ENCODE peak calls at places on chromosomes 4 and X, in seven cellular contexts. One of them, this sample, is unnamed.

GRCh38 chrX:29662759-29663503 is 552.4 kb upstream of the MAGEB2 start:
- DNase-seq in glutamatergic neuron: no peak
- DNase-seq in AG04450: peak
- DNase-seq in mucosa of descending colon: no peak
- DNase-seq in OCI-LY7: no peak
- DNase-seq in choroid plexus epithelial cell: peak
- DNase-seq in progenitor cell of endocrine pancreas: no peak
- DNase-seq in this sample: no peak

GRCh38 chr4:123984881-123985280 is 588.3 kb downstream of the SPRY1 start:
- DNase-seq in mucosa of descending colon: no peak
- DNase-seq in progenitor cell of endocrine pancreas: no peak
- DNase-seq in OCI-LY7: no peak
- DNase-seq in glutamatergic neuron: no peak
- DNase-seq in choroid plexus epithelial cell: no peak
- DNase-seq in AG04450: no peak
- DNase-seq in this sample: no peak

GRCh38 chrX:68146054-68146453 is 287.2 kb downstream of the OPHN1 start:
- DNase-seq in OCI-LY7: peak
- DNase-seq in progenitor cell of endocrine pancreas: no peak
- DNase-seq in AG04450: peak
- DNase-seq in mucosa of descending colon: no peak
- DNase-seq in glutamatergic neuron: no peak
- DNase-seq in choroid plexus epithelial cell: peak
- DNase-seq in this sample: no peak

GRCh38 chrX:51404445-51404844 is 71.8 kb downstream of the NUDT10 start:
- DNase-seq in mucosa of descending colon: no peak
- DNase-seq in AG04450: no peak
- DNase-seq in OCI-LY7: no peak
- DNase-seq in progenitor cell of endocrine pancreas: no peak
- DNase-seq in choroid plexus epithelial cell: no peak
- DNase-seq in glutamatergic neuron: no peak
- DNase-seq in this sample: no peak

GRCh38 chrX:107559506-107559905 is 68.8 kb upstream of the PRPS1 start:
- DNase-seq in mucosa of descending colon: no peak
- DNase-seq in OCI-LY7: no peak
- DNase-seq in choroid plexus epithelial cell: no peak
- DNase-seq in AG04450: no peak
- DNase-seq in glutamatergic neuron: no peak
- DNase-seq in progenitor cell of endocrine pancreas: no peak
- DNase-seq in this sample: no peak

GRCh38 chr4:40055379-40055872 is 1.2 kb upstream of the N4BP2 start:
- DNase-seq in OCI-LY7: no peak
- DNase-seq in AG04450: no peak
- DNase-seq in mucosa of descending colon: no peak
- DNase-seq in choroid plexus epithelial cell: peak
- DNase-seq in glutamatergic neuron: no peak
- DNase-seq in progenitor cell of endocrine pancreas: no peak
- DNase-seq in this sample: peak

GRCh38 chr4:78599931-78600375 is 48.4 kb downstream of the ANXA3 start:
- DNase-seq in progenitor cell of endocrine pancreas: no peak
- DNase-seq in AG04450: no peak
- DNase-seq in glutamatergic neuron: no peak
- DNase-seq in mucosa of descending colon: no peak
- DNase-seq in choroid plexus epithelial cell: no peak
- DNase-seq in OCI-LY7: no peak
- DNase-seq in this sample: no peak

GRCh38 chr4:8364141-8364540 is 76.4 kb downstream of the ACOX3 start:
- DNase-seq in choroid plexus epithelial cell: no peak
- DNase-seq in OCI-LY7: no peak
- DNase-seq in mucosa of descending colon: no peak
- DNase-seq in AG04450: no peak
- DNase-seq in glutamatergic neuron: no peak
- DNase-seq in progenitor cell of endocrine pancreas: no peak
- DNase-seq in this sample: no peak

GRCh38 chr4:153788419-153789276 is at the start of gene SFRP2:
- DNase-seq in mucosa of descending colon: no peak
- DNase-seq in glutamatergic neuron: peak
- DNase-seq in AG04450: no peak
- DNase-seq in OCI-LY7: no peak
- DNase-seq in choroid plexus epithelial cell: no peak
- DNase-seq in progenitor cell of endocrine pancreas: no peak
- DNase-seq in this sample: no peak

GRCh38 chr4:128579454-128579853 is 230.0 kb upstream of the JADE1 start:
- DNase-seq in AG04450: no peak
- DNase-seq in progenitor cell of endocrine pancreas: no peak
- DNase-seq in choroid plexus epithelial cell: no peak
- DNase-seq in glutamatergic neuron: no peak
- DNase-seq in OCI-LY7: no peak
- DNase-seq in mucosa of descending colon: no peak
- DNase-seq in this sample: no peak

GRCh38 chr4:76342191-76342590 is 35.7 kb downstream of the STBD1 start:
- DNase-seq in choroid plexus epithelial cell: no peak
- DNase-seq in AG04450: no peak
- DNase-seq in mucosa of descending colon: no peak
- DNase-seq in progenitor cell of endocrine pancreas: no peak
- DNase-seq in glutamatergic neuron: no peak
- DNase-seq in OCI-LY7: no peak
- DNase-seq in this sample: no peak

GRCh38 chr4:112766422-112766821 is 129.5 kb downstream of the LARP7 start:
- DNase-seq in mucosa of descending colon: no peak
- DNase-seq in AG04450: no peak
- DNase-seq in OCI-LY7: peak
- DNase-seq in choroid plexus epithelial cell: peak
- DNase-seq in progenitor cell of endocrine pancreas: no peak
- DNase-seq in glutamatergic neuron: peak
- DNase-seq in this sample: peak

GRCh38 chr4:139453041-139453370 is 915 bp upstream of the RAB33B start:
- DNase-seq in AG04450: no peak
- DNase-seq in OCI-LY7: peak
- DNase-seq in glutamatergic neuron: no peak
- DNase-seq in choroid plexus epithelial cell: peak
- DNase-seq in mucosa of descending colon: no peak
- DNase-seq in progenitor cell of endocrine pancreas: no peak
- DNase-seq in this sample: peak
- TF ChIP-seq CTCF in AG04450: peak
- TF ChIP-seq CTCF in OCI-LY7: peak
- TF ChIP-seq CTCF in glutamatergic neuron: peak
- TF ChIP-seq CTCF in choroid plexus epithelial cell: peak
- TF ChIP-seq CTCF in mucosa of descending colon: peak
- TF ChIP-seq CTCF in progenitor cell of endocrine pancreas: peak
- TF ChIP-seq CTCF in this sample: no peak

DNA sequence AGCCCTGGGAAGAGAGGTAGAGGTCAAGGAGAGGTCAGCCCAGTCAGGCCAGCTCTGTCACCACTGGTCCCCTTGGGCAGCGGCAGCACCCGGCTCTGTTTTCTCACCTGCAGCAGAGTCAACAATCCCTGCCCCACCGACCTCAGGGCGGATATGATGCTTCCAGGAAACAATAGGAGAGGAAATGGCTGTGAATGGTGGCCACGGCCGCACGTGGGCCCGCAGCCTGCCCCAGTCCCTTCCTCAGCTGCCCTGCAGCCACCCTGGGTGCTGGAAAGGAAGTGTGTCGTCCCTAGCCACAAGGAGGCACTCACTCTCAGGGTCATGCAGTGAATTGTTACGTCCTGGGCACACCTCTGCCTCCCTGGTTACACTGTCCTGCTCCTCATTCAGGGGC is 92.5 kb upstream of the ENPP6 start:
- DNase-seq in progenitor cell of endocrine pancreas: no peak
- DNase-seq in glutamatergic neuron: no peak
- DNase-seq in AG04450: no peak
- DNase-seq in OCI-LY7: peak
- DNase-seq in choroid plexus epithelial cell: no peak
- DNase-seq in mucosa of descending colon: peak
- DNase-seq in this sample: peak
- TF ChIP-seq CTCF in progenitor cell of endocrine pancreas: no peak
- TF ChIP-seq CTCF in glutamatergic neuron: no peak
- TF ChIP-seq CTCF in AG04450: no peak
- TF ChIP-seq CTCF in OCI-LY7: peak
- TF ChIP-seq CTCF in choroid plexus epithelial cell: peak
- TF ChIP-seq CTCF in mucosa of descending colon: no peak
- TF ChIP-seq CTCF in this sample: peak

GRCh38 chrX:81876437-81876836 is 674.5 kb downstream of the SH3BGRL start:
- DNase-seq in OCI-LY7: no peak
- DNase-seq in choroid plexus epithelial cell: no peak
- DNase-seq in progenitor cell of endocrine pancreas: no peak
- DNase-seq in glutamatergic neuron: no peak
- DNase-seq in mucosa of descending colon: no peak
- DNase-seq in AG04450: no peak
- DNase-seq in this sample: no peak

GRCh38 chrX:81868979-81869378 is 667.1 kb downstream of the SH3BGRL start:
- DNase-seq in progenitor cell of endocrine pancreas: no peak
- DNase-seq in glutamatergic neuron: no peak
- DNase-seq in choroid plexus epithelial cell: no peak
- DNase-seq in mucosa of descending colon: no peak
- DNase-seq in OCI-LY7: no peak
- DNase-seq in AG04450: no peak
- DNase-seq in this sample: no peak

GRCh38 chrX:81875800-81876199 is 673.9 kb downstream of the SH3BGRL start:
- DNase-seq in AG04450: no peak
- DNase-seq in mucosa of descending colon: no peak
- DNase-seq in OCI-LY7: no peak
- DNase-seq in glutamatergic neuron: no peak
- DNase-seq in choroid plexus epithelial cell: no peak
- DNase-seq in progenitor cell of endocrine pancreas: no peak
- DNase-seq in this sample: no peak

DNA sequence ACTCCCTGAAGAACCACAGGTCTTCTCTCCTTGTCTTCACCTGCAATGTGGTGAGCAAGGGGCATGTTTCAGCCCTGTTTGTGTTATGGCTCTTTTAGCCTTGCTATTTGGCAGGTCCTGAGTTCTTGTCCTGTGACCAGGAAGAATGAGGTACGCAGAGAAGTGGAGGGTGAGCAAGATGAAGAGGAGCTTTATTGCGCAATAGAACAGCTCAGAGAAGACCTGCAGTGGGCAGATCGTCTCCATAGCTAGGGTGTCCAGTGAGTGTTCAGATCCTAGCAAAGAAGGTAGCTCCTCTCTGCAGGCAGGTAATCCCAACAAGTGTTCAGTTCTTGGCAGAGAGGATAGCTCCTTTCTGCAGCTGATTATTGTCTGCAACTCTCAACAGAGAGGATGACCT is 672.9 kb downstream of the SH3BGRL start:
- DNase-seq in progenitor cell of endocrine pancreas: no peak
- DNase-seq in mucosa of descending colon: no peak
- DNase-seq in choroid plexus epithelial cell: no peak
- DNase-seq in OCI-LY7: no peak
- DNase-seq in glutamatergic neuron: no peak
- DNase-seq in AG04450: no peak
- DNase-seq in this sample: no peak
- TF ChIP-seq CTCF in progenitor cell of endocrine pancreas: no peak
- TF ChIP-seq CTCF in mucosa of descending colon: no peak
- TF ChIP-seq CTCF in choroid plexus epithelial cell: no peak
- TF ChIP-seq CTCF in OCI-LY7: no peak
- TF ChIP-seq CTCF in glutamatergic neuron: no peak
- TF ChIP-seq CTCF in AG04450: no peak
- TF ChIP-seq CTCF in this sample: no peak

DNA sequence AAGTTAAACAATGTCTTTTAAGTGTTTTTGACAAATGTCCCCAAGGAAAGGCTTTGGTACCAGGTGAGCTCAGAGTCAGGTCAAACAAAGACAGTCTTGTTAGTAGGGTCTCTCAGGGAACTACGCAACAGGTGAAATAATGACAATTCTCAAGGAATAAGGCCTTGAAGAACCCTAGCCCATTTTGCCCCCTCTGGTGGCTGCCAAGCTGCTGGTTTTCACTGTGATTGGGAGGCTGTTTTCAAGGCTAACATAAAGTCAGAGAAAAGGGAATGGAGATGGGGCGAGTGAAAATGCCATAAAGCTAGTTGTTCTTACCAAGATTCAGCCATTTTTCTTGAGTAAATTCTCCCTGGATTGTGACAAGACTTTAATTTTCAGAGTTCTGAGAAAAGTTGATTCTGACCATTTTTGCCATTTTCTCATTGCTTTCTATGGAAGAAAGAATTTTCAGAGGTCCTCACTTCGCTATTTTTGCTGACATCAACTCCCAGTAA is 58.7 kb downstream of the RWDD4 start:
- DNase-seq in OCI-LY7: peak
- DNase-seq in glutamatergic neuron: no peak
- DNase-seq in progenitor cell of endocrine pancreas: no peak
- DNase-seq in mucosa of descending colon: no peak
- DNase-seq in AG04450: no peak
- DNase-seq in choroid plexus epithelial cell: peak
- DNase-seq in this sample: no peak
- TF ChIP-seq CTCF in OCI-LY7: peak
- TF ChIP-seq CTCF in glutamatergic neuron: no peak
- TF ChIP-seq CTCF in progenitor cell of endocrine pancreas: peak
- TF ChIP-seq CTCF in mucosa of descending colon: no peak
- TF ChIP-seq CTCF in AG04450: peak
- TF ChIP-seq CTCF in choroid plexus epithelial cell: peak
- TF ChIP-seq CTCF in this sample: no peak

GRCh38 chr4:2755821-2756690 is at the start of gene TNIP2:
- DNase-seq in progenitor cell of endocrine pancreas: peak
- DNase-seq in OCI-LY7: peak
- DNase-seq in AG04450: peak
- DNase-seq in choroid plexus epithelial cell: peak
- DNase-seq in glutamatergic neuron: peak
- DNase-seq in mucosa of descending colon: peak
- DNase-seq in this sample: peak
- TF ChIP-seq CTCF in progenitor cell of endocrine pancreas: peak
- TF ChIP-seq CTCF in OCI-LY7: no peak
- TF ChIP-seq CTCF in AG04450: peak
- TF ChIP-seq CTCF in choroid plexus epithelial cell: no peak
- TF ChIP-seq CTCF in glutamatergic neuron: no peak
- TF ChIP-seq CTCF in mucosa of descending colon: no peak
- TF ChIP-seq CTCF in this sample: no peak

DNA sequence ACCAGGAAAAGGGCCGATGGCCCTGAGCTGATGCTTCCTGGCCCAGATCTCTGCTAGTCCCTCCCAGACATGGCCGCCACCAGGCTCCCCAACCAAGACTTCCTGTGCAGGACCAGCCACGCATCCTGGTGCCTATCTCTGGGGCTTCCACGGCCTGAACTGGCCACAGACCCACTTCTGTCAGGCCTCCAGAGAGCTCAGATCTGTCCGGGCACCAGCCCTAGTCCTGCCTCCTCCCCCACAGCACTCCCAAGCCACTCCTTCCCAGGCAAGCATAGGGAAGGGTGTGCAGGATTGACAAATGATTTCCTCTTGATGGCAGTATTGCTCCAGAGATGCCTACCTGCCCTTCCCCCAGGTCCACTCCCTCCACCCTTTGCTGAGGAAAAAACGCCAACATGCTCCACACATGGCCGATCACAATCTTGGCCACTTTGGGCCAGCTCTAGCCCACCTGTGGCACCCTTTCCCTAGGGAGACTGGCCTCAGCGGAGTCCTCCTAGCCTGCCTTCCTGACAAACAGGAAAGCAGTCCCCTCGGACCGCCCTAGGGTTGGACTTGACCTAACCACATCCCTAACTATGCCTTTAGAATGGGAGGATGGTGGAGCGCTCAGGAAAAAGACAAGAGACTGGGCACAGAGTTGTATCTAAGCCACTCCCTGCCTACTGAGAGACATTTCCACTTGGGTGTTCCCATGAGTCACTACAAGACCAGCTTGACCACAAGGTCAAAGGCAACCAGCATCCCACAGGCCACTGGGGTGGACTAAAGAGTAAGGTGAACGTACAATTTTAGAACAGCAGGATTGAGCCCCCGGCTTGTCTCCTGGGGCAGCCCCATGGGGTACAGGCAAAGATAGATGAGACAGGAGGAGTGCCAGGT is 277.5 kb upstream of the AGTR2 start:
- DNase-seq in glutamatergic neuron: peak
- DNase-seq in OCI-LY7: no peak
- DNase-seq in progenitor cell of endocrine pancreas: no peak
- DNase-seq in mucosa of descending colon: peak
- DNase-seq in AG04450: no peak
- DNase-seq in choroid plexus epithelial cell: peak
- DNase-seq in this sample: peak
- TF ChIP-seq CTCF in glutamatergic neuron: no peak
- TF ChIP-seq CTCF in OCI-LY7: no peak
- TF ChIP-seq CTCF in progenitor cell of endocrine pancreas: peak
- TF ChIP-seq CTCF in mucosa of descending colon: no peak
- TF ChIP-seq CTCF in AG04450: no peak
- TF ChIP-seq CTCF in choroid plexus epithelial cell: no peak
- TF ChIP-seq CTCF in this sample: no peak

GRCh38 chrX:155086202-155086840 is 15.0 kb downstream of the BRCC3 start:
- DNase-seq in AG04450: no peak
- DNase-seq in glutamatergic neuron: peak
- DNase-seq in OCI-LY7: peak
- DNase-seq in choroid plexus epithelial cell: peak
- DNase-seq in progenitor cell of endocrine pancreas: no peak
- DNase-seq in mucosa of descending colon: peak
- DNase-seq in this sample: no peak
- TF ChIP-seq CTCF in AG04450: peak
- TF ChIP-seq CTCF in glutamatergic neuron: no peak
- TF ChIP-seq CTCF in OCI-LY7: peak
- TF ChIP-seq CTCF in choroid plexus epithelial cell: peak
- TF ChIP-seq CTCF in progenitor cell of endocrine pancreas: peak
- TF ChIP-seq CTCF in mucosa of descending colon: no peak
- TF ChIP-seq CTCF in this sample: peak

This sample was measured in GM20000.